ENCODE peak calls at places on chromosomes 5 and 9, in nine cellular contexts. I is neuronal stem cell; M is cardiac muscle cell; H is non-pigmented ciliary epithelial cell; E is mucosa of gallbladder; O is lower lobe of right lung; Q is NCI-H1092; Z is HCEC 1CT; N is effector memory CD4-positive, alpha-beta T cell. A is an unnamed sample.

GRCh38 chr9:965497-965896 is 11.0 kb upstream of the DMRT3 start:
- DNase-seq in I (no peak), M (no peak), H (no peak), E (no peak), O (no peak), Q (no peak), Z (no peak), N (no peak), A (no peak)

GRCh38 chr5:129904667-129905466 is 602 bp downstream of the CHSY3 start:
- DNase-seq in I (peak; percentile 21), M (peak; percentile 40), H (no peak), E (no peak), O (peak; percentile 44), Q (no peak), Z (peak; percentile 37), N (no peak), A (peak; percentile 13)

GRCh38 chr9:137237759-137238726 is 3.0 kb upstream of the TUBB4B start:
- DNase-seq in I (no peak), M (no peak), H (no peak), E (no peak), O (no peak), Q (peak; percentile 47), Z (no peak), N (no peak), A (no peak)

GRCh38 chr5:30324083-30324482 is 869.4 kb upstream of the CDH6 start:
- DNase-seq in I (no peak), M (peak; percentile 5), H (no peak), E (no peak), O (no peak), Q (no peak), Z (no peak), N (no peak), A (no peak)

GRCh38 chr9:127505396-127506116 is 54.2 kb downstream of the LRSAM1 start:
- DNase-seq in I (no peak), M (peak; percentile 47), H (no peak), E (no peak), O (no peak), Q (no peak), Z (peak; percentile 36), N (no peak), A (peak; percentile 57)

GRCh38 chr5:134430001-134430569 is 18.4 kb upstream of the CDKN2AIPNL start:
- DNase-seq in I (no peak), M (no peak), H (no peak), E (no peak), O (no peak), Q (no peak), Z (no peak), N (no peak), A (no peak)

GRCh38 chr9:111599092-111599947 is at the start of gene PTGR1:
- DNase-seq in I (peak; percentile 71), M (peak; percentile 85), H (no peak), E (peak; percentile 79), O (peak; percentile 90), Q (no peak), Z (peak; percentile 88), N (no peak), A (peak; percentile 90)

GRCh38 chr5:39376293-39376714 is 12.0 kb upstream of the C9 start:
- DNase-seq in I (peak; percentile 54), M (peak; percentile 68), H (no peak), E (peak; percentile 35), O (no peak), Q (peak; percentile 26), Z (peak; percentile 53), N (no peak), A (peak; percentile 62)

GRCh38 chr9:22405869-22406659 is 40.6 kb upstream of the DMRTA1 start:
- DNase-seq in I (no peak), M (no peak), H (no peak), E (no peak), O (peak; percentile 24), Q (no peak), Z (no peak), N (no peak), A (no peak)

GRCh38 chr9:96514108-96514824 is 64.3 kb downstream of the HABP4 start:
- DNase-seq in I (no peak), M (no peak), H (no peak), E (no peak), O (no peak), Q (no peak), Z (peak; percentile 74), N (no peak), A (peak; percentile 52)

GRCh38 chr9:130330202-130330601 is 64.6 kb downstream of the HMCN2 start:
- DNase-seq in I (no peak), M (no peak), H (no peak), E (no peak), O (no peak), Q (peak; percentile 28), Z (no peak), N (no peak), A (no peak)

GRCh38 chr9:113808391-113809191 is 67.5 kb upstream of the ZNF618 start:
- DNase-seq in I (no peak), M (no peak), H (peak; percentile 30), E (peak; percentile 27), O (no peak), Q (no peak), Z (peak; percentile 90), N (no peak), A (peak; percentile 81)

GRCh38 chr5:9194509-9194908 is 351.4 kb downstream of the SEMA5A start:
- DNase-seq in I (no peak), M (no peak), H (peak; percentile 62), E (no peak), O (no peak), Q (no peak), Z (peak; percentile 63), N (no peak), A (peak; percentile 74)

GRCh38 chr9:11551106-11551505 is 938.3 kb upstream of the PTPRD start:
- DNase-seq in I (no peak), M (no peak), H (no peak), E (no peak), O (no peak), Q (no peak), Z (no peak), N (no peak), A (no peak)

GRCh38 chr9:133810556-133811195 is 72.5 kb upstream of the SARDH start:
- DNase-seq in I (no peak), M (peak; percentile 38), H (no peak), E (no peak), O (no peak), Q (no peak), Z (no peak), N (no peak), A (no peak)

GRCh38 chr5:91175708-91176107 is 207.4 kb downstream of the ARRDC3 start:
- DNase-seq in I (no peak), M (no peak), H (no peak), E (no peak), O (no peak), Q (no peak), Z (no peak), N (no peak), A (no peak)

GRCh38 chr9:83588256-83588655 is 34.7 kb upstream of the IDNK start:
- DNase-seq in I (no peak), M (no peak), H (no peak), E (no peak), O (no peak), Q (no peak), Z (no peak), N (no peak), A (no peak)

GRCh38 chr9:137050570-137050969 is 3.3 kb downstream of the ENTPD2 start:
- DNase-seq in I (no peak), M (no peak), H (no peak), E (no peak), O (no peak), Q (no peak), Z (no peak), N (no peak), A (no peak)

A was measured in EL.